ENCODE peak calls at places on chromosomes 7 and 10, in four cellular contexts. Y is activated T-cell treated with anti-CD3 and anti-CD28 coated beads, Interleukin-2, amount 50 U/mL, for 24 hours; H is NCI-H1105 treated with DMSO at 0.1 percent for 48 hours; S is left ventricle myocardium inferior. M is an unnamed sample.
A peak's percentile ranks its signal among the peaks of the same experiment; 100 is the strongest.

GRCh38 chr7:100730136-100730800 is 3.1 kb upstream of the ZAN start:
- DNase-seq in Y (no peak), H (no peak), S (no peak), M (no peak)

GRCh38 chr10:7419998-7420397 is 9.2 kb upstream of the SFMBT2 start:
- DNase-seq in Y (no peak), H (no peak), S (no peak), M (no peak)

GRCh38 chr7:85749715-85750453 is 563.0 kb upstream of the SEMA3D start:
- DNase-seq in Y (no peak), H (no peak), S (no peak), M (no peak)

GRCh38 chr7:27091125-27091524 is 4.7 kb downstream of the HOXA1 start:
- DNase-seq in Y (no peak), H (peak; percentile 4), S (no peak), M (no peak)

GRCh38 chr10:78408671-78409472 is 375.2 kb downstream of the RPS24 start:
- DNase-seq in Y (no peak), H (peak; percentile 74), S (peak; percentile 87), M (peak; percentile 82)

GRCh38 chr7:35717013-35717412 is 22.1 kb upstream of the HERPUD2 start:
- DNase-seq in Y (no peak), H (no peak), S (no peak), M (no peak)

GRCh38 chr10:33935350-33935749 is 600.9 kb upstream of the NRP1 start:
- DNase-seq in Y (no peak), H (no peak), S (no peak), M (no peak)

GRCh38 chr7:79610301-79610700 is 156.8 kb upstream of the MAGI2 start:
- DNase-seq in Y (no peak), H (no peak), S (no peak), M (no peak)

GRCh38 chr10:124267231-124267885 is 151.4 kb downstream of the OAT start:
- DNase-seq in Y (no peak), H (no peak), S (peak; percentile 41), M (no peak)

GRCh38 chr10:62183442-62183841 is 85.2 kb downstream of the RTKN2 start:
- DNase-seq in Y (no peak), H (no peak), S (no peak), M (no peak)

GRCh38 chr7:140390466-140391190 is 7.7 kb downstream of the SLC37A3 start:
- DNase-seq in Y (no peak), H (no peak), S (no peak), M (no peak)

GRCh38 chr7:19773361-19773760 is at the start of gene TMEM196:
- DNase-seq in Y (no peak), H (peak; percentile 37), S (no peak), M (no peak)

GRCh38 chr7:100826546-100827329 is 585 bp downstream of the EPHB4 start:
- DNase-seq in Y (peak; percentile 38), H (no peak), S (no peak), M (peak; percentile 49)

GRCh38 chr10:80411267-80411668 is 2.9 kb downstream of the PRXL2A start:
- DNase-seq in Y (no peak), H (no peak), S (peak; percentile 48), M (peak; percentile 80)

GRCh38 chr7:22002731-22003130 is 57.0 kb upstream of the CDCA7L start:
- DNase-seq in Y (no peak), H (no peak), S (no peak), M (no peak)

GRCh38 chr7:151059362-151060112 is at the start of gene SLC4A2:
- DNase-seq in Y (peak; percentile 87), H (peak; percentile 57), S (peak; percentile 86), M (peak; percentile 81)

GRCh38 chr7:114922652-114923402 is 933 bp downstream of the MDFIC start:
- DNase-seq in Y (peak; percentile 75), H (no peak), S (peak; percentile 28), M (peak; percentile 49)

GRCh38 chr10:114367676-114368391 is 36.5 kb downstream of the AFAP1L2 start:
- DNase-seq in Y (no peak), H (no peak), S (no peak), M (no peak)

GRCh38 chr7:33982425-33982786 is 77.1 kb downstream of the BMPER start:
- DNase-seq in Y (no peak), H (no peak), S (no peak), M (no peak)

GRCh38 chr7:144519900-144520299 is 116.4 kb upstream of the NOBOX start:
- DNase-seq in Y (no peak), H (no peak), S (no peak), M (no peak)

GRCh38 chr7:120691915-120692314 is 166.0 kb downstream of the TSPAN12 start:
- DNase-seq in Y (no peak), H (no peak), S (no peak), M (no peak)

GRCh38 chr10:132418520-132419416 is 21.8 kb downstream of the PWWP2B start:
- DNase-seq in Y (no peak), H (no peak), S (no peak), M (no peak)

GRCh38 chr7:8817448-8818036 is 384.1 kb downstream of the NXPH1 start:
- DNase-seq in Y (no peak), H (no peak), S (no peak), M (no peak)

GRCh38 chr7:86328801-86329433 is 314.8 kb upstream of the GRM3 start:
- DNase-seq in Y (no peak), H (no peak), S (no peak), M (no peak)

GRCh38 chr7:137658194-137658900 is 188.4 kb downstream of the DGKI start:
- DNase-seq in Y (no peak), H (no peak), S (no peak), M (no peak)

GRCh38 chr7:128679920-128680319 is 7.8 kb downstream of the GARIN1A start:
- DNase-seq in Y (no peak), H (no peak), S (no peak), M (no peak)

GRCh38 chr10:89869180-89869579 is 167.8 kb downstream of the KIF20B start:
- DNase-seq in Y (no peak), H (peak; percentile 2), S (no peak), M (no peak)

M was measured in right lobe of liver.